ENCODE peak calls at places on chromosomes 16 and 17, in five cellular contexts. R is mammary epithelial cell, Z is thoracic aorta, C is SK-N-SH, K is heart left ventricle. O is an unnamed sample.

GRCh38 chr16:57795431-57795878 is 6.8 kb downstream of the KIFC3 start:
- DNase-seq in C (peak; percentile 80), Z (no peak), K (no peak), R (peak; percentile 71), O (peak; percentile 90)

GRCh38 chr17:78889525-78889924 is 13.5 kb downstream of the CEP295NL start:
- DNase-seq in R (no peak), C (no peak), Z (no peak), K (no peak), O (no peak)

GRCh38 chr16:81444448-81445121 is at the start of gene CMIP:
- DNase-seq in K (peak; percentile 88), Z (no peak), R (peak; percentile 74), C (peak; percentile 96), O (peak; percentile 93)

GRCh38 chr17:35715416-35715815 is 16.0 kb upstream of the RASL10B start:
- DNase-seq in C (no peak), Z (no peak), K (no peak), R (no peak), O (no peak)

GRCh38 chr16:88839026-88839529 is 17.7 kb downstream of the GALNS start:
- DNase-seq in Z (no peak), K (no peak), R (no peak), C (peak; percentile 52), O (no peak)

GRCh38 chr17:31609331-31609730 is 217.9 kb downstream of the RAB11FIP4 start:
- DNase-seq in C (no peak), R (no peak), K (no peak), Z (no peak), O (no peak)

GRCh38 chr16:81568749-81569087 is 124.1 kb downstream of the CMIP start:
- DNase-seq in K (no peak), R (no peak), Z (no peak), C (no peak), O (no peak)

GRCh38 chr17:15777297-15777696 is 45.2 kb downstream of the TBC1D26 start:
- DNase-seq in Z (no peak), R (no peak), K (no peak), C (no peak), O (no peak)

GRCh38 chr17:75271955-75272847 is 1.2 kb upstream of the MIF4GD start:
- DNase-seq in C (peak; percentile 78), R (no peak), Z (no peak), K (peak; percentile 43), O (peak; percentile 66)

GRCh38 chr16:89909777-89910716 is 8.6 kb upstream of the MC1R start:
- DNase-seq in C (peak; percentile 92), Z (no peak), K (peak; percentile 80), R (peak; percentile 56), O (peak; percentile 94)

GRCh38 chr16:80285089-80285488 is 255.7 kb upstream of the DYNLRB2 start:
- DNase-seq in R (peak; percentile 78), C (no peak), K (no peak), Z (no peak), O (no peak)

GRCh38 chr16:68259421-68259820 is 4.9 kb upstream of the SLC7A6 start:
- DNase-seq in R (no peak), C (no peak), Z (no peak), K (no peak), O (no peak)

GRCh38 chr16:61798741-61799140 is 237.5 kb downstream of the CDH8 start:
- DNase-seq in R (no peak), Z (no peak), C (no peak), K (no peak), O (no peak)

GRCh38 chr16:56477096-56477878 is 25.9 kb downstream of the OGFOD1 start:
- DNase-seq in Z (peak; percentile 8), K (no peak), R (peak; percentile 76), C (no peak), O (no peak)

GRCh38 chr17:78862073-78863023 is 21.7 kb upstream of the USP36 start:
- DNase-seq in C (no peak), R (peak; percentile 92), Z (peak; percentile 93), K (peak; percentile 67), O (peak; percentile 69)

GRCh38 chr16:354971-355441 is 2.5 kb upstream of the AXIN1 start:
- DNase-seq in K (no peak), C (no peak), R (no peak), Z (no peak), O (no peak)

GRCh38 chr16:67504190-67505021 is 21.1 kb upstream of the AGRP start:
- DNase-seq in R (no peak), C (no peak), Z (no peak), K (peak; percentile 50), O (no peak)

GRCh38 chr17:10640475-10640874 is 16.6 kb downstream of the MYH3 start:
- DNase-seq in R (no peak), Z (no peak), C (no peak), K (no peak), O (no peak)

GRCh38 chr16:17657037-17657436 is 186.3 kb upstream of the XYLT1 start:
- DNase-seq in K (no peak), Z (no peak), R (no peak), C (no peak), O (peak; percentile 65)

GRCh38 chr17:38921756-38922411 is 3.5 kb upstream of the LASP1NB start:
- DNase-seq in Z (no peak), C (no peak), K (no peak), R (no peak), O (peak; percentile 61)

DNA sequence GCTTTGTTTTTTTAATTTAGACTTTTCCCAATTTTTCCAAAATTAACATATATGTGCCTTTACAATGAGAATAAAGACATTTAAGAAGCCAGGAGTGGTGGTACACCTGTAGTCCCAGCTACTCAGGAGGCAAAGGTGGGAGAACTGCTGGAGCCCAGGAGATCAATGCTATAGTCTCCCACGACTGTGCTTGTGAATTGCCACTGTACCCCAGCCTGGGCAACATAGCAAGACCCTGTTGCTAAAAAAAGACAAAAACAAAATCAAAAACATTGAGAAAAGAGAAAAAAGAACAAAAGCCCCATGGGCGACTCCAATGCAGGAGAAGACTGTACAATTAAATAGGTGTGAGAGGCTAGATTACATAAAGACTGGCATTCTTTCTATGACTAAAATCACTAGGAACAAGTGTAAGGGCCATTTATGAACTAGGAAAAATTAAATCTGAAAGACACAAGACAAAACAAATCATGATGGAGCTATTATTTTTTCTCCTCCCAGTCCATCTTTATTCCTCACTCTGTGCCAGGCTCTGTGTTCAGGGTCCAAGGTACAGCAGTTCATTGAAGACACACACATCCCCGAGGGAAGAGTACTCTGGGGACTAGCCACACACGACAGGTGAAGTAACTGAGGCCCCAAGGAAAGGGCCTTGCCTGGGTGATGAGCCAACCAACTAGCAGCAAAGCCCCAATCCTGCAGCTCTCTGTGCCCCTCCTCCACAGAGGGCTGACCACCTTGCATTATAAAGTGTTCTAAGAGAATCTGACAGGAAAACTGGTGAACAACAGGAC is 79.8 kb downstream of the CREBBP start:
- DNase-seq in K (no peak), R (no peak), C (no peak), Z (no peak), O (no peak)
- H3K4me1 ChIP-seq in K (peaks cover 48% of the 10 kb centered on the region), R (peaks cover 11% of the 10 kb centered on the region), C (peaks cover 2% of the 10 kb centered on the region), Z (peaks cover 25% of the 10 kb centered on the region), O (no peaks in the 10 kb centered on the region)

DNA sequence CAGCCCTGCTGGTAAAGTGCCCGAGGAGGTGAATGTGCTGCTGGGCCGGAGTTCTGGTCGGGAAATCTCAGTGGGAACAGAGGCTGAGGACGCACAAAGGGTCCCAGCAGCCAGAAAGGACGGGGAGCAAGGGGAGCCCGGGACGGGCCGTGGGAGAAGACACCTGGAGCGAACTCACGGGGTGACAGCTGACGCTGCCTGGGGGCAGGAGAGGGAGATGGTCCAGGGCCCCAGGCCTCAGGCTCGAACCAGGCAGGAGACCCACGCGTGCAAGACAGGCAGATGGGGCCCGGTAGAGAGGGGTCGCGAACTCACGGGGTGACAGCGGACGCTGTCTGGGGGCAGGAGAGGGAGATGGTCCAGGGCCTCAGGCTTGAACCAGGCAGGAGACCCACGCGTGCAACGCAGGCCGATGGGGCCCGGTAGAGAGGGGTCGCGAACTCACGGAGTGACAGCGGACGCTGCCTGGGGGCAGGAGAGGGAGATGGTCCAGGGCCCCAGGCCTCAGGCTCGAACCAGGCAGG is 72.9 kb downstream of the METRNL start:
- DNase-seq in K (peak; percentile 18), C (peak; percentile 20), Z (no peak), R (no peak), O (peak; percentile 51)
- H3K4me1 ChIP-seq in K (no peaks in the 10 kb centered on the region), C (peaks cover 15% of the 10 kb centered on the region), Z (no peaks in the 10 kb centered on the region), R (no peaks in the 10 kb centered on the region), O (no peaks in the 10 kb centered on the region)

DNA sequence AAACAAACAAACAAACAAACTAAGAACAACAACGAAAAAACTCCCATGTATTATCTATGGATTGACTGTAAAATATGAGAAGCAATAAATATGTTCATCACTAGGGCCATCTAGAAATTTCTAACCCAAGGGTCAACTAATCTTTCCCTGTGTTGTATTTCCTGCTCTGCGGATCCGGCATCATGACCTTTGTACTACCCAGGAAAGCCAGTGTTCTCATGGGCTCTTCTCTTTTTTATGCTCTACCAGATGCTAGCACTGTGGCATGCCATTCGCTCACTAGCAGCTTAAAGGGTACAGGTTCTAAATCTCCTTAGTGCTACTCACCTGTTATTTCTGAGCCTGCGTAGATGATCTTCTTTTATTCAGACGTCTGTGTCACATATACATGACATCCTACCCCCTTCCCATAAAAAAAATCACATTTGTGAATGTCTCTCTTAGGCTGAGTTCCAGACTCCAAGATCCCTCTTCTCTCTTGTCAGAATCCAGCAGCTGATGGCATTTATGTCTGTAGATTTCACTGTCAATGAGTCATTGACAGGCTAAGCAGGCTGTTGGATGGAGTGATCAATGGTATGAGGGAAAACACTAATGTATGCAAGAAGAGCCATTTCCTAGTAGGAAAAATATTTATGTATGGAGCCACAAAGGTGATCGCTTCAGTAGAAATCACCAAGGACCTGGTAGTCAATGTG is 100.0 kb downstream of the WWOX start:
- DNase-seq in K (no peak), C (no peak), R (no peak), Z (no peak), O (no peak)
- H3K4me1 ChIP-seq in K (peaks cover 3% of the 10 kb centered on the region), C (peaks cover 7% of the 10 kb centered on the region), R (no peaks in the 10 kb centered on the region), Z (no peaks in the 10 kb centered on the region), O (no peaks in the 10 kb centered on the region)

DNA sequence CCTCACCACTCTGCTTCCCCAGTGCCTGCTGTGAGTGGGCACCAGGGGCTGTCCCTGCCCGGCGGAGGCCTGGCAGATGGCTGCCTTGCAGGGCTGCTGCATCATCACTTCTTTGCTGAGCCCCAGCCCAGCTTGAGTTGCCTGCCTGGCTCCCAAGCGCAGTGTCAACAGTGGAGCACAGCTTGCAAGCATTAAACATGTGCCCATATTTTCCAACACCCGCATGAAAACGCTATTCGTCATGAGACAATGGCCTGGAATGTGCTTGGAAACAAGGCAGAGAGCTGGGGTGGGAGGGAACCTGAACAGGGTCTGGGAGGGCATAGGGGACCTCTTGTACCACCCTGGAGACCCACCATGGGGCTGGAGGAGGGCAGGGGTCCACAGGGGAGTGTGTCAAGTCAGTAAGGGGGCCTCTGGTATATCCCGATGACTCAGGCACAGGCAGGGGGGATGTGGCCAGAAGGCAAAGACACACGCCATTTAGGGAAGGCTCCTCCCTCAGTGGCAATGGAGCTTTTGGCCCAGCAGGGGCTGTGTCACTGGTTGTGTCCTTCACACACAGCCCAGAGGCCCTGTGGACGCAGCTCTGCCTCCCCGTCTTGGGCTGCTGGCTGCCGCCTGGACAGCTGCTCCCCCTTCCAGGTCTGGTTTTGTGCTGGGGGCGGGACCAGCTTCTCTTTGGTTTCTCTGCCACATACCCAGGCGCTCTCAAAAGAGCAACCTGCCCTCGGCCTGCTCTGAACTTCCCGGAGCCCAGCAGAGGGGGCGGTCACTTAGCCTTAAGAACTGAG is 17.4 kb upstream of the MTSS2 start:
- DNase-seq in Z (peak; percentile 58), K (no peak), R (no peak), C (peak; percentile 88), O (peak; percentile 86)
- H3K4me1 ChIP-seq in Z (peaks cover 58% of the 10 kb centered on the region), K (peaks cover 69% of the 10 kb centered on the region), R (peaks cover 77% of the 10 kb centered on the region), C (peaks cover 73% of the 10 kb centered on the region), O (no peaks in the 10 kb centered on the region)

DNA sequence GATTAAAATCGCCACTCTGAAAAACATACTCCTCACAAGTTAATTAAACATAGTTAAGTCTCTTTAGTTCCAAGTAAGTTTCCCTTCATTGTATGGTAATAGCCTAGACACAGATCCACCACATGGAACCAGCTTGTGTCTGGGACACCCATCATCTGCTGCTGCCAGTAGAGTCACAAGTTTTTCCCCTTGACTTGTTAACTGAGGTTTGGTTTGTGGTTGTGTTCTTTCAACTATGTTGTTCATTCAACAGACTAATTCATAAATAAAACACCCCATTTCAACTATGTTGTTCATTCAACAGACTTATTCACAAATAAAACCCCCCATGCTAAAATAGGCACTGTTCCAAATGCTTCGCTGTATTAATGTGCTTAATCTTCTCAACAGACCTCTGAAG is 24.4 kb downstream of the YWHAE start:
- DNase-seq in R (no peak), Z (no peak), K (no peak), C (no peak), O (no peak)
- H3K4me1 ChIP-seq in R (peaks cover 6% of the 10 kb centered on the region), Z (peaks cover 51% of the 10 kb centered on the region), K (peaks cover 96% of the 10 kb centered on the region), C (peaks cover 4% of the 10 kb centered on the region), O (no peaks in the 10 kb centered on the region)

O was measured in endodermal cell.